ENCODE peak calls at places on chromosomes 5 and 9, in six cellular contexts. I, D, S, F, Z and U are unnamed samples.

GRCh38 chr5:41815663-41816062 is 54.6 kb downstream of the OXCT1 start:
- DNase-seq in I (no peak), D (no peak), S (no peak), F (no peak), Z (no peak), U (no peak)

GRCh38 chr5:56356121-56356875 is 123.2 kb upstream of the ANKRD55 start:
- DNase-seq in I (peak), D (no peak), S (no peak), F (no peak), Z (no peak), U (peak)

GRCh38 chr5:52269395-52269794 is 518.3 kb upstream of the ITGA1 start:
- DNase-seq in I (no peak), D (no peak), S (no peak), F (no peak), Z (no peak), U (no peak)

GRCh38 chr9:134748637-134749036 is 107.0 kb downstream of the COL5A1 start:
- DNase-seq in I (peak), D (no peak), S (no peak), F (no peak), Z (no peak), U (no peak)

GRCh38 chr5:139207302-139208000 is 9.3 kb upstream of the SIL1 start:
- DNase-seq in I (no peak), D (no peak), S (no peak), F (no peak), Z (no peak), U (no peak)

GRCh38 chr5:125834438-125835147 is 588.6 kb upstream of the GRAMD2B start:
- DNase-seq in I (no peak), D (no peak), S (no peak), F (peak), Z (no peak), U (peak)

GRCh38 chr5:168295574-168296201 is 4.2 kb downstream of the WWC1 start:
- DNase-seq in I (peak), D (peak), S (peak), F (peak), Z (no peak), U (peak)

GRCh38 chr5:140575309-140575708 is 10.7 kb downstream of the SLC35A4 start:
- DNase-seq in I (peak), D (peak), S (no peak), F (no peak), Z (no peak), U (peak)

GRCh38 chr5:14726066-14726838 is 61.7 kb downstream of the OTULIN start:
- DNase-seq in I (peak), D (no peak), S (peak), F (no peak), Z (no peak), U (peak)

GRCh38 chr5:151682751-151683331 is 3.9 kb downstream of the SPARC start:
- DNase-seq in I (peak), D (no peak), S (peak), F (no peak), Z (no peak), U (no peak)

GRCh38 chr9:125746017-125746773 is 978 bp upstream of the PBX3 start:
- DNase-seq in I (peak), D (peak), S (peak), F (peak), Z (peak), U (peak)

DNA sequence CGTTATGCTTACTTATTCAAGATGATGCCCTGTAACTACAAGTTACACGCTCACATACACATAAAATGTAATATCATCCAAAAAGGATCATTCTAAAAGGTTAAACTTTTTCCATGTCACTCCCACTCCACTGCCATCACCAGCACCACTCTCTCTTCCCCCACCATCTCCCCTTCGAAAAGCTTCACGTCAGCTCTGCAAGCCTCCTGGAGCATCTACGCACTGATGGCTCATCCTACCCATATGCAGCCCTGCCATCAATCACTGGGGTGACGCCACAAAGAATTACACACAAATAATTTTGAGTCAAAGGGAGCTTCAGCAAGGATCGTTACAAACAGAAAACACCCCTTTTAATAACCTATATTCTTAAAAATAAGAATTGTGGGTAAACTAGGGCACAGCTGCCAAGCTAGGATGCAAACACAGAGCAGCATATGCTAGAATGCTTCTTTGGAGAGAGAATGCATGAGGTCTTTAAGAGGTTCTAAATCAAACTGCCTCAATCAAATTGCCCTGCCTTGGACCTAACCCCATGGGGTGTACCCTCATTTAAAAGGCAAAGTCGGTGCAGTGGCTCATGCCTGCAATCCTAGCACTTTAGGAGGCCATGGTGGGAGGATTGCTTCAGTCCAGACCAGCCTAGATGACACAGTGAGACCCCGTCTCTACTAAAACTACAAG is 56.1 kb downstream of the SHB start:
- DNase-seq in I (no peak), D (no peak), S (no peak), F (no peak), Z (no peak), U (no peak)
- H2BK15ac ChIP-seq in I (no peak), D (no peak), S (no peak), F (no peak), Z (peak), U (no peak)

GRCh38 chr5:58357121-58357520 is 102.8 kb downstream of the PLK2 start:
- DNase-seq in I (peak), D (no peak), S (peak), F (no peak), Z (no peak), U (no peak)
- H2BK15ac ChIP-seq in I (no peak), D (no peak), S (no peak), F (no peak), Z (no peak), U (no peak)

DNA sequence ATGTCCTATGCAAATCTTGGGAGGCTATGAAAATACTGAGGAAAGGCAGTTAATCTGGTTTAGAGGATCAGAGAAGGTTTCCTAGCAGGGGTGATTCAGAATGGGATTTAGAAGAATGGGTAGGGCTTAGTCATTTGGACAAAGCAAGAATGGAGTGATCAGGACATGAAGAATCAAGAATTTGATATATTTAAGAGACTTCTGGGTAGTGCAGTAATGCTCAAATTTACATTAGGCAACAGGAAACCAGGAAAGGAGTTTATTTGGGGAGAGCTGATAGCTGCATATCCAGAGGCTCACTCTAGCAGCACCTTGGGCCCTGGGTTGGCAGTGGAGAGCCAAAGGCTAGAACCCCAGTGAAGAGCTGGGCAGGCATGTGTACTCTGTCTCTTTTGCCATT is 78.9 kb upstream of the PAPPA start:
- DNase-seq in I (peak), D (no peak), S (no peak), F (no peak), Z (no peak), U (no peak)
- H2BK15ac ChIP-seq in I (peak), D (no peak), S (no peak), F (no peak), Z (no peak), U (no peak)

GRCh38 chr9:81530407-81530810 is 158.9 kb downstream of the TLE1 start:
- DNase-seq in I (no peak), D (no peak), S (no peak), F (no peak), Z (no peak), U (no peak)
- H2BK15ac ChIP-seq in I (no peak), D (no peak), S (no peak), F (no peak), Z (no peak), U (no peak)

GRCh38 chr5:179327026-179327735 is 18.1 kb downstream of the ADAMTS2 start:
- DNase-seq in I (no peak), D (no peak), S (no peak), F (no peak), Z (no peak), U (no peak)

GRCh38 chr5:179330186-179330900 is 14.9 kb downstream of the ADAMTS2 start:
- DNase-seq in I (no peak), D (no peak), S (no peak), F (no peak), Z (no peak), U (no peak)

GRCh38 chr5:179326176-179326997 is 18.9 kb downstream of the ADAMTS2 start:
- DNase-seq in I (peak), D (peak), S (peak), F (no peak), Z (peak), U (peak)

GRCh38 chr5:179325296-179326031 is 19.8 kb downstream of the ADAMTS2 start:
- DNase-seq in I (no peak), D (no peak), S (no peak), F (no peak), Z (no peak), U (no peak)

DNA sequence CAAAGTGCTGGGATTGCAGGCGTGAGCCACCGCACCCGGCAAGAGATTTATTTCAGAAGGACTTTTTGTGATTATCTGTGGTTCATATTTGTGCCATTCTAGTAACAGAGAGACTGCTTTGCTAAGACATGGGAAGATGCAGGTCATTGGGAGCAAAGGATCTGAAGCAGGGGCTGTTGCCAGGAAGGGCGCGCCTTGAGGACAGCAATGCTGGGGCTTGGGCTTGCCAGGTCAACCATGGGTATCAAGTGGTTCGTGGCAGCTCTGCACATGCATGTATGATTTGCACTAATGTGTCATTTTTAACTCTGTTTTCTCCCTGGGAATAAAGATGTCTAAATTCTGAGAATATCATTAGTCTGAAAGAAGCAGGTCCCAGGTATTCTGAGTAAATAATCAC is 17.0 kb downstream of the ADAMTS2 start:
- DNase-seq in I (no peak), D (no peak), S (no peak), F (no peak), Z (no peak), U (no peak)
- H2BK15ac ChIP-seq in I (no peak), D (no peak), S (no peak), F (no peak), Z (no peak), U (no peak)

GRCh38 chr5:137819768-137820167 is 47.9 kb upstream of the MYOT start:
- DNase-seq in I (no peak), D (no peak), S (no peak), F (no peak), Z (no peak), U (no peak)

DNA sequence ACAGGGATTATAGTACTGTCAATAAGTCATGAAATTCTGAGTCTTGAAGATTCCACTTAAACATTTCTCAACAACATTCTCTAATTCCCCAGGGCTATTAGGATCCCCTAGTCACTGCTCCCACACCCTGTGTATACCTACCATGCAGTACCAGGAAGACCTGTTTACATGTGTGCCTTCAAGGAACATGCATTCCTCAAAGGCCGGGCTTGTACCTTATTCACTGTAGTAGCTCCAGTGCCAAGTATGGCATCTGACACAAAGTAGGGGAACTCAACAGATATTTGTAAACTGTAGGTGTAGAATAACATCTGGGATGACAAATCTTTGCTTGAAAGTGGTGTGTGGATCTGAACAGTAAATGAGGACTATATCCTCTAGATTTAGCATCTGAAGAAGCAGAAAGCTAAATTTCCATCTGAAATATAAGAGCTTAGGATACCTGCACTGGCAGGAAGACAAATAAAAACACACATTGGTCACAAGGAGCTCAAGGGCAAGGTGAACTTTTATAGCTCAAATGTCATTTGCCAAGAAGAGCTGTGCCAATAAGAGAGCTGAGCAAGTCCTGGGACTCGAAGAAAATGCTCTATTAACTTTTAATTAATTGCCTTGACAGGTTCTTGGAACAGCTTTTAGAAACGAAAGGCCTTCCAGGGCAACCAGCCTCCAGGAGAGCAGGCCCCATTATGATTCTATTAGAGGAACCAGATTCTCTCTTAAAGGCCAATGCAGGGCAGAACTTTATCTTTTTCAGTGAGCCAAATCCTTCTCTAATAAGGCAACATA is 52.3 kb upstream of the MYOT start:
- DNase-seq in I (no peak), D (no peak), S (no peak), F (no peak), Z (no peak), U (no peak)
- H2BK15ac ChIP-seq in I (no peak), D (no peak), S (no peak), F (no peak), Z (no peak), U (no peak)

GRCh38 chr9:33175633-33176325 is 8.6 kb upstream of the B4GALT1 start:
- DNase-seq in I (no peak), D (no peak), S (no peak), F (no peak), Z (no peak), U (no peak)

GRCh38 chr9:33168941-33169544 is 1.9 kb upstream of the B4GALT1 start:
- DNase-seq in I (no peak), D (no peak), S (no peak), F (no peak), Z (no peak), U (no peak)

GRCh38 chr9:33170464-33171156 is 3.5 kb upstream of the B4GALT1 start:
- DNase-seq in I (no peak), D (peak), S (no peak), F (no peak), Z (no peak), U (peak)

GRCh38 chr9:33172256-33172678 is 5.1 kb upstream of the B4GALT1 start:
- DNase-seq in I (no peak), D (no peak), S (no peak), F (no peak), Z (no peak), U (peak)

DNA sequence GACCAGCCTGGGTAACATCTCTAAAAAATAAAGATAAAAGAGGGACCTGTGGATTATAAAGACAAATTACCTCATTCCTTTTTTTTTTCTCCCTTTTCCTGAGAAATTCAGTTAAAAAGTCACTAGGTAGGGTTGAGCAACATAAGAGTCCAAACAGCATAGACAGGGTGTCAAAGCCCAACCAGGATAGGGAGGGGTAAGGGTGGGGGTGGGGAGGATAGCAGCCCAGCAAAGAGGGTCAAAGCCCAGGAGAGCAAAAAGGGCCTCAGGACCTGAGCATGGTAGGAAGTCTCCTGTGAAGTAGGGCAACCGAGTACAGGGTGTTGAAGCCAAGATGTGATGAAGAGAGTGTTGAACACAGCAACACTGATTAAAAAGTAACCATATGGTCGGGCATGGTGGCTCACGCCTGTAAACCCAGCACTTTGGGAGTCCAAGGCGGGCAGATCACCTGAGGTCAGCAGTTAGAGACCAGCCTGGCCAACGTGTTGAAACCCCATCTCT is 5.7 kb upstream of the B4GALT1 start:
- DNase-seq in I (no peak), D (no peak), S (no peak), F (no peak), Z (no peak), U (no peak)
- H2BK15ac ChIP-seq in I (no peak), D (no peak), S (no peak), F (no peak), Z (no peak), U (no peak)

DNA sequence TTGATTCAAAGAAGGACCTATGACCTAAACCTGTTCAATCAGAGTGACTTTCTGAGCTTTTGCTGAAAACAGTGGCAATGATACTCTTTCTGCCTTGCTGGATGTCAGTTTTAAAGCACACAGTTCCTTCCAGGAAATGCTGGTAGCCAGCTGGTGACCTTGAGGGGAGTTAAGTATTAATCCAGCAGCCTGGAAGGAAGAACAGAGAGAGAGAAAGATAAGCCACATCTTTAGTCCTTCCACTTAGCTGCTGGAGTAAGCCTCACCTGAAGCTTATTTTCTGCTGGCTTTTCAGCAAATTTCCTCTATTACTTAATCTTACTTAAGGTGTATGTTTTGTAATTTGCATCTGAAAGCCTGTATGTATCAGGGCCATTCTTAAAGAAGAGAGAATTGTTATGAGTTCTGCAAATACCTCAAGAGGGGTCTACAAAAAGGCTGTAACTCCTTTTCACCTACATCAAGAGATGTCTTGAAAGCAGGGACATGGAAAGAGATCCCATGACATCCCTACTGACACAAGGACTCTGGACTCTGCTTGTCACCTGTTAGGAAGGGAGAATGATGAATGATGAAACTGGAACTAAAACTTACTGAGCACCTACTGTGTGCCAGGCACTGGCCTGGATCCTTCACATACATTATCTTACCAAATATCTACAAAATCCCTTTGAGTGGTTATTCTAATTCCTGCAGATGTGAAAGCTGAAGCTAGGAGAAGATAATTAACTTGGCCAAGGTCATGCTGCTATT is 35.1 kb upstream of the PIK3R1 start:
- DNase-seq in I (no peak), D (no peak), S (no peak), F (no peak), Z (no peak), U (no peak)
- H2BK15ac ChIP-seq in I (no peak), D (no peak), S (no peak), F (no peak), Z (no peak), U (no peak)